ENCODE peak calls at places on chromosomes 4 and X, in nine cellular contexts. One of them, this sample, is unnamed.

GRCh38 chr4:114384629-114385028 is 214.0 kb upstream of the UGT8 start:
- DNase-seq in retina: no peak
- DNase-seq in GDM1: no peak
- DNase-seq in glutamatergic neuron: no peak
- DNase-seq in H4: peak
- DNase-seq in activated CD4-positive, alpha-beta memory T cell treated with anti-CD3 and anti-CD28 coated beads, Interleukin-2, amount 10 ng/mL, durations not matched to agents 7 days and 5 days: no peak
- DNase-seq in lower lobe of right lung: no peak
- DNase-seq in IMR-90: peak
- DNase-seq in cardiac fibroblast: peak
- DNase-seq in this sample: no peak

GRCh38 chr4:52752921-52753320 is 1.7 kb upstream of the ERVMER34-1 start:
- DNase-seq in retina: no peak
- DNase-seq in GDM1: no peak
- DNase-seq in glutamatergic neuron: no peak
- DNase-seq in H4: no peak
- DNase-seq in activated CD4-positive, alpha-beta memory T cell treated with anti-CD3 and anti-CD28 coated beads, Interleukin-2, amount 10 ng/mL, durations not matched to agents 7 days and 5 days: no peak
- DNase-seq in lower lobe of right lung: no peak
- DNase-seq in IMR-90: no peak
- DNase-seq in cardiac fibroblast: no peak
- DNase-seq in this sample: no peak

GRCh38 chr4:67465763-67466052 is 79.6 kb downstream of the CENPC start:
- DNase-seq in retina: no peak
- DNase-seq in GDM1: no peak
- DNase-seq in glutamatergic neuron: no peak
- DNase-seq in H4: no peak
- DNase-seq in activated CD4-positive, alpha-beta memory T cell treated with anti-CD3 and anti-CD28 coated beads, Interleukin-2, amount 10 ng/mL, durations not matched to agents 7 days and 5 days: no peak
- DNase-seq in lower lobe of right lung: no peak
- DNase-seq in IMR-90: no peak
- DNase-seq in cardiac fibroblast: no peak
- DNase-seq in this sample: no peak

GRCh38 chr4:133921280-133922195 is 280.1 kb downstream of the PABPC4L start:
- DNase-seq in retina: peak
- DNase-seq in GDM1: peak
- DNase-seq in glutamatergic neuron: no peak
- DNase-seq in H4: peak
- DNase-seq in activated CD4-positive, alpha-beta memory T cell treated with anti-CD3 and anti-CD28 coated beads, Interleukin-2, amount 10 ng/mL, durations not matched to agents 7 days and 5 days: no peak
- DNase-seq in lower lobe of right lung: no peak
- DNase-seq in IMR-90: peak
- DNase-seq in cardiac fibroblast: peak
- DNase-seq in this sample: no peak

GRCh38 chrX:78103656-78104446 is at the start of gene PGK1:
- DNase-seq in retina: peak
- DNase-seq in GDM1: peak
- DNase-seq in glutamatergic neuron: peak
- DNase-seq in H4: peak
- DNase-seq in activated CD4-positive, alpha-beta memory T cell treated with anti-CD3 and anti-CD28 coated beads, Interleukin-2, amount 10 ng/mL, durations not matched to agents 7 days and 5 days: peak
- DNase-seq in lower lobe of right lung: peak
- DNase-seq in IMR-90: peak
- DNase-seq in cardiac fibroblast: peak
- DNase-seq in this sample: peak

GRCh38 chr4:162101337-162101736 is 62.5 kb downstream of the FSTL5 start:
- DNase-seq in retina: no peak
- DNase-seq in GDM1: no peak
- DNase-seq in glutamatergic neuron: no peak
- DNase-seq in H4: no peak
- DNase-seq in activated CD4-positive, alpha-beta memory T cell treated with anti-CD3 and anti-CD28 coated beads, Interleukin-2, amount 10 ng/mL, durations not matched to agents 7 days and 5 days: no peak
- DNase-seq in lower lobe of right lung: no peak
- DNase-seq in IMR-90: no peak
- DNase-seq in cardiac fibroblast: no peak
- DNase-seq in this sample: no peak

GRCh38 chr4:8325284-8325973 is 55.9 kb downstream of the HTRA3 start:
- DNase-seq in retina: no peak
- DNase-seq in GDM1: no peak
- DNase-seq in glutamatergic neuron: no peak
- DNase-seq in H4: no peak
- DNase-seq in activated CD4-positive, alpha-beta memory T cell treated with anti-CD3 and anti-CD28 coated beads, Interleukin-2, amount 10 ng/mL, durations not matched to agents 7 days and 5 days: no peak
- DNase-seq in lower lobe of right lung: peak
- DNase-seq in IMR-90: no peak
- DNase-seq in cardiac fibroblast: no peak
- DNase-seq in this sample: peak

GRCh38 chr4:7029921-7030320 is 13.3 kb upstream of the TADA2B start:
- DNase-seq in retina: no peak
- DNase-seq in GDM1: no peak
- DNase-seq in glutamatergic neuron: no peak
- DNase-seq in H4: no peak
- DNase-seq in activated CD4-positive, alpha-beta memory T cell treated with anti-CD3 and anti-CD28 coated beads, Interleukin-2, amount 10 ng/mL, durations not matched to agents 7 days and 5 days: no peak
- DNase-seq in lower lobe of right lung: no peak
- DNase-seq in IMR-90: no peak
- DNase-seq in cardiac fibroblast: no peak
- DNase-seq in this sample: no peak

GRCh38 chrX:137031517-137032377 is 2.0 kb downstream of the GPR101 start:
- DNase-seq in retina: peak
- DNase-seq in GDM1: no peak
- DNase-seq in glutamatergic neuron: peak
- DNase-seq in H4: peak
- DNase-seq in activated CD4-positive, alpha-beta memory T cell treated with anti-CD3 and anti-CD28 coated beads, Interleukin-2, amount 10 ng/mL, durations not matched to agents 7 days and 5 days: peak
- DNase-seq in lower lobe of right lung: no peak
- DNase-seq in IMR-90: peak
- DNase-seq in cardiac fibroblast: peak
- DNase-seq in this sample: no peak

GRCh38 chr4:76306882-76307669 is 543 bp downstream of the STBD1 start:
- DNase-seq in retina: peak
- DNase-seq in GDM1: peak
- DNase-seq in glutamatergic neuron: peak
- DNase-seq in H4: no peak
- DNase-seq in activated CD4-positive, alpha-beta memory T cell treated with anti-CD3 and anti-CD28 coated beads, Interleukin-2, amount 10 ng/mL, durations not matched to agents 7 days and 5 days: peak
- DNase-seq in lower lobe of right lung: peak
- DNase-seq in IMR-90: peak
- DNase-seq in cardiac fibroblast: peak
- DNase-seq in this sample: no peak

GRCh38 chr4:147108409-147108808 is 162.7 kb upstream of the TTC29 start:
- DNase-seq in retina: no peak
- DNase-seq in GDM1: no peak
- DNase-seq in glutamatergic neuron: no peak
- DNase-seq in H4: no peak
- DNase-seq in activated CD4-positive, alpha-beta memory T cell treated with anti-CD3 and anti-CD28 coated beads, Interleukin-2, amount 10 ng/mL, durations not matched to agents 7 days and 5 days: no peak
- DNase-seq in lower lobe of right lung: no peak
- DNase-seq in IMR-90: peak
- DNase-seq in cardiac fibroblast: peak
- DNase-seq in this sample: no peak

GRCh38 chr4:139556735-139557505 is 901 bp upstream of the SETD7 start:
- DNase-seq in retina: peak
- DNase-seq in GDM1: peak
- DNase-seq in glutamatergic neuron: peak
- DNase-seq in H4: peak
- DNase-seq in activated CD4-positive, alpha-beta memory T cell treated with anti-CD3 and anti-CD28 coated beads, Interleukin-2, amount 10 ng/mL, durations not matched to agents 7 days and 5 days: peak
- DNase-seq in lower lobe of right lung: peak
- DNase-seq in IMR-90: no peak
- DNase-seq in cardiac fibroblast: no peak
- DNase-seq in this sample: no peak

GRCh38 chr4:85968945-85969830 is 390.7 kb downstream of the MAPK10 start:
- DNase-seq in retina: peak
- DNase-seq in GDM1: peak
- DNase-seq in glutamatergic neuron: no peak
- DNase-seq in H4: peak
- DNase-seq in activated CD4-positive, alpha-beta memory T cell treated with anti-CD3 and anti-CD28 coated beads, Interleukin-2, amount 10 ng/mL, durations not matched to agents 7 days and 5 days: no peak
- DNase-seq in lower lobe of right lung: no peak
- DNase-seq in IMR-90: peak
- DNase-seq in cardiac fibroblast: peak
- DNase-seq in this sample: no peak

GRCh38 chrX:137432609-137433008 is 133.3 kb upstream of the ZIC3 start:
- DNase-seq in retina: peak
- DNase-seq in GDM1: peak
- DNase-seq in glutamatergic neuron: peak
- DNase-seq in H4: peak
- DNase-seq in activated CD4-positive, alpha-beta memory T cell treated with anti-CD3 and anti-CD28 coated beads, Interleukin-2, amount 10 ng/mL, durations not matched to agents 7 days and 5 days: no peak
- DNase-seq in lower lobe of right lung: no peak
- DNase-seq in IMR-90: no peak
- DNase-seq in cardiac fibroblast: no peak
- DNase-seq in this sample: no peak

GRCh38 chr4:145177906-145178538 is 2.4 kb downstream of the OTUD4 start:
- DNase-seq in retina: peak
- DNase-seq in GDM1: peak
- DNase-seq in glutamatergic neuron: no peak
- DNase-seq in H4: no peak
- DNase-seq in activated CD4-positive, alpha-beta memory T cell treated with anti-CD3 and anti-CD28 coated beads, Interleukin-2, amount 10 ng/mL, durations not matched to agents 7 days and 5 days: no peak
- DNase-seq in lower lobe of right lung: no peak
- DNase-seq in IMR-90: peak
- DNase-seq in cardiac fibroblast: peak
- DNase-seq in this sample: no peak

GRCh38 chr4:82017680-82018079 is 356.1 kb downstream of the HNRNPD start:
- DNase-seq in retina: no peak
- DNase-seq in GDM1: no peak
- DNase-seq in glutamatergic neuron: no peak
- DNase-seq in H4: no peak
- DNase-seq in activated CD4-positive, alpha-beta memory T cell treated with anti-CD3 and anti-CD28 coated beads, Interleukin-2, amount 10 ng/mL, durations not matched to agents 7 days and 5 days: no peak
- DNase-seq in lower lobe of right lung: no peak
- DNase-seq in IMR-90: peak
- DNase-seq in cardiac fibroblast: peak
- DNase-seq in this sample: no peak

GRCh38 chr4:159823743-159824142 is 720.9 kb downstream of the RAPGEF2 start:
- DNase-seq in retina: no peak
- DNase-seq in GDM1: no peak
- DNase-seq in glutamatergic neuron: no peak
- DNase-seq in H4: peak
- DNase-seq in activated CD4-positive, alpha-beta memory T cell treated with anti-CD3 and anti-CD28 coated beads, Interleukin-2, amount 10 ng/mL, durations not matched to agents 7 days and 5 days: no peak
- DNase-seq in lower lobe of right lung: no peak
- DNase-seq in IMR-90: no peak
- DNase-seq in cardiac fibroblast: no peak
- DNase-seq in this sample: no peak

GRCh38 chr4:114597410-114598115 is 1.0 kb upstream of the UGT8 start:
- DNase-seq in retina: no peak
- DNase-seq in GDM1: no peak
- DNase-seq in glutamatergic neuron: no peak
- DNase-seq in H4: no peak
- DNase-seq in activated CD4-positive, alpha-beta memory T cell treated with anti-CD3 and anti-CD28 coated beads, Interleukin-2, amount 10 ng/mL, durations not matched to agents 7 days and 5 days: no peak
- DNase-seq in lower lobe of right lung: no peak
- DNase-seq in IMR-90: no peak
- DNase-seq in cardiac fibroblast: no peak
- DNase-seq in this sample: no peak

GRCh38 chr4:163611172-163611571 is 116.7 kb downstream of the TMA16 start:
- DNase-seq in retina: no peak
- DNase-seq in GDM1: no peak
- DNase-seq in glutamatergic neuron: no peak
- DNase-seq in H4: no peak
- DNase-seq in activated CD4-positive, alpha-beta memory T cell treated with anti-CD3 and anti-CD28 coated beads, Interleukin-2, amount 10 ng/mL, durations not matched to agents 7 days and 5 days: no peak
- DNase-seq in lower lobe of right lung: no peak
- DNase-seq in IMR-90: no peak
- DNase-seq in cardiac fibroblast: no peak
- DNase-seq in this sample: no peak

GRCh38 chr4:184103755-184104367 is 113.8 kb downstream of the ENPP6 start:
- DNase-seq in retina: peak
- DNase-seq in GDM1: no peak
- DNase-seq in glutamatergic neuron: no peak
- DNase-seq in H4: no peak
- DNase-seq in activated CD4-positive, alpha-beta memory T cell treated with anti-CD3 and anti-CD28 coated beads, Interleukin-2, amount 10 ng/mL, durations not matched to agents 7 days and 5 days: no peak
- DNase-seq in lower lobe of right lung: no peak
- DNase-seq in IMR-90: no peak
- DNase-seq in cardiac fibroblast: no peak
- DNase-seq in this sample: no peak

GRCh38 chrX:55490974-55491373 is 1.3 kb upstream of the USP51 start:
- DNase-seq in retina: no peak
- DNase-seq in GDM1: no peak
- DNase-seq in glutamatergic neuron: no peak
- DNase-seq in H4: no peak
- DNase-seq in activated CD4-positive, alpha-beta memory T cell treated with anti-CD3 and anti-CD28 coated beads, Interleukin-2, amount 10 ng/mL, durations not matched to agents 7 days and 5 days: no peak
- DNase-seq in lower lobe of right lung: no peak
- DNase-seq in IMR-90: no peak
- DNase-seq in cardiac fibroblast: no peak
- DNase-seq in this sample: no peak

GRCh38 chr4:82201805-82202636 is 171.8 kb downstream of the HNRNPD start:
- DNase-seq in retina: peak
- DNase-seq in GDM1: peak
- DNase-seq in glutamatergic neuron: peak
- DNase-seq in H4: peak
- DNase-seq in activated CD4-positive, alpha-beta memory T cell treated with anti-CD3 and anti-CD28 coated beads, Interleukin-2, amount 10 ng/mL, durations not matched to agents 7 days and 5 days: peak
- DNase-seq in lower lobe of right lung: no peak
- DNase-seq in IMR-90: peak
- DNase-seq in cardiac fibroblast: peak
- DNase-seq in this sample: no peak

GRCh38 chr4:184074989-184075388 is 142.7 kb downstream of the ENPP6 start:
- DNase-seq in retina: no peak
- DNase-seq in GDM1: no peak
- DNase-seq in glutamatergic neuron: no peak
- DNase-seq in H4: no peak
- DNase-seq in activated CD4-positive, alpha-beta memory T cell treated with anti-CD3 and anti-CD28 coated beads, Interleukin-2, amount 10 ng/mL, durations not matched to agents 7 days and 5 days: no peak
- DNase-seq in lower lobe of right lung: no peak
- DNase-seq in IMR-90: no peak
- DNase-seq in cardiac fibroblast: no peak
- DNase-seq in this sample: no peak